ENCODE peak calls at places on chromosomes 11 and 22, in six cellular contexts. One of them, this sample, is unnamed.
A peak's percentile ranks its signal among the peaks of the same experiment; 100 is the strongest.

GRCh38 chr11:19642185-19642591 is 70.4 kb upstream of the NAV2 start:
- DNase-seq in HepG2: no peak
- DNase-seq in endothelial cell of umbilical vein: no peak
- DNase-seq in GM12878: no peak
- DNase-seq in K562: no peak
- DNase-seq in A549: no peak
- DNase-seq in this sample: peak; percentile 17

GRCh38 chr11:133078591-133079179 is 453.6 kb downstream of the OPCML start:
- DNase-seq in A549: peak; percentile 10
- DNase-seq in endothelial cell of umbilical vein: peak; percentile 27
- DNase-seq in HepG2: peak; percentile 5
- DNase-seq in K562: peak; percentile 49
- DNase-seq in GM12878: no peak
- DNase-seq in this sample: peak; percentile 70

GRCh38 chr22:27734066-27734465 is 67.5 kb downstream of the MN1 start:
- DNase-seq in HepG2: no peak
- DNase-seq in A549: no peak
- DNase-seq in GM12878: no peak
- DNase-seq in endothelial cell of umbilical vein: no peak
- DNase-seq in K562: no peak
- DNase-seq in this sample: no peak

GRCh38 chr22:17303840-17304779 is 65.2 kb upstream of the CECR2 start:
- DNase-seq in GM12878: peak; percentile 77
- DNase-seq in endothelial cell of umbilical vein: no peak
- DNase-seq in K562: no peak
- DNase-seq in HepG2: no peak
- DNase-seq in A549: no peak
- DNase-seq in this sample: peak; percentile 17

GRCh38 chr11:80958414-80958813 is 1517.6 kb upstream of the TENM4 start:
- DNase-seq in A549: no peak
- DNase-seq in K562: no peak
- DNase-seq in endothelial cell of umbilical vein: no peak
- DNase-seq in HepG2: no peak
- DNase-seq in GM12878: no peak
- DNase-seq in this sample: peak; percentile 6

GRCh38 chr11:19419021-19419750 is 178.4 kb upstream of the E2F8 start:
- DNase-seq in K562: no peak
- DNase-seq in A549: no peak
- DNase-seq in endothelial cell of umbilical vein: no peak
- DNase-seq in HepG2: no peak
- DNase-seq in GM12878: no peak
- DNase-seq in this sample: no peak

GRCh38 chr11:126948563-126948962 is 52.0 kb downstream of the KIRREL3 start:
- DNase-seq in GM12878: no peak
- DNase-seq in K562: no peak
- DNase-seq in A549: no peak
- DNase-seq in HepG2: no peak
- DNase-seq in endothelial cell of umbilical vein: no peak
- DNase-seq in this sample: no peak

GRCh38 chr11:46294365-46295309 is 17.2 kb downstream of the CREB3L1 start:
- DNase-seq in K562: peak; percentile 69
- DNase-seq in GM12878: no peak
- DNase-seq in A549: no peak
- DNase-seq in endothelial cell of umbilical vein: no peak
- DNase-seq in HepG2: no peak
- DNase-seq in this sample: no peak

GRCh38 chr11:20162340-20162739 is 2.1 kb upstream of the DBX1 start:
- DNase-seq in K562: no peak
- DNase-seq in endothelial cell of umbilical vein: no peak
- DNase-seq in A549: no peak
- DNase-seq in HepG2: no peak
- DNase-seq in GM12878: no peak
- DNase-seq in this sample: no peak

GRCh38 chr11:60900673-60901404 is 5.5 kb downstream of the PRPF19 start:
- DNase-seq in A549: no peak
- DNase-seq in HepG2: no peak
- DNase-seq in GM12878: no peak
- DNase-seq in K562: no peak
- DNase-seq in endothelial cell of umbilical vein: no peak
- DNase-seq in this sample: no peak

GRCh38 chr22:37213941-37214340 is 1.7 kb upstream of the SSTR3 start:
- DNase-seq in GM12878: no peak
- DNase-seq in HepG2: no peak
- DNase-seq in A549: no peak
- DNase-seq in endothelial cell of umbilical vein: no peak
- DNase-seq in K562: no peak
- DNase-seq in this sample: no peak

GRCh38 chr11:85627332-85627997 is at the start of gene DLG2:
- DNase-seq in HepG2: no peak
- DNase-seq in GM12878: no peak
- DNase-seq in endothelial cell of umbilical vein: peak; percentile 55
- DNase-seq in K562: no peak
- DNase-seq in A549: no peak
- DNase-seq in this sample: peak; percentile 52

GRCh38 chr11:12963789-12964536 is 45.2 kb upstream of the RASSF10 start:
- DNase-seq in K562: peak; percentile 89
- DNase-seq in A549: peak; percentile 91
- DNase-seq in GM12878: peak; percentile 7
- DNase-seq in HepG2: peak; percentile 60
- DNase-seq in endothelial cell of umbilical vein: peak; percentile 58
- DNase-seq in this sample: peak; percentile 55

GRCh38 chr11:9568161-9568853 is 5.2 kb upstream of the WEE1 start:
- DNase-seq in HepG2: no peak
- DNase-seq in A549: no peak
- DNase-seq in endothelial cell of umbilical vein: no peak
- DNase-seq in K562: no peak
- DNase-seq in GM12878: no peak
- DNase-seq in this sample: no peak

GRCh38 chr11:58739725-58740430 is 8.1 kb upstream of the GLYAT start:
- DNase-seq in HepG2: no peak
- DNase-seq in A549: no peak
- DNase-seq in endothelial cell of umbilical vein: no peak
- DNase-seq in K562: peak; percentile 24
- DNase-seq in GM12878: no peak
- DNase-seq in this sample: no peak

GRCh38 chr22:31089101-31090100 is 8.3 kb downstream of the SMTN start:
- DNase-seq in K562: peak; percentile 61
- DNase-seq in HepG2: no peak
- DNase-seq in GM12878: no peak
- DNase-seq in endothelial cell of umbilical vein: peak; percentile 34
- DNase-seq in A549: no peak
- DNase-seq in this sample: peak; percentile 53

GRCh38 chr11:70398834-70399680 is 728 bp downstream of the CTTN start:
- DNase-seq in A549: no peak
- DNase-seq in HepG2: no peak
- DNase-seq in K562: peak; percentile 56
- DNase-seq in GM12878: no peak
- DNase-seq in endothelial cell of umbilical vein: no peak
- DNase-seq in this sample: peak; percentile 84

GRCh38 chr11:9260182-9261146 is 4.7 kb downstream of the DENND5A start:
- DNase-seq in GM12878: no peak
- DNase-seq in A549: no peak
- DNase-seq in HepG2: no peak
- DNase-seq in endothelial cell of umbilical vein: no peak
- DNase-seq in K562: no peak
- DNase-seq in this sample: no peak

GRCh38 chr11:128694618-128695481 is 978 bp downstream of the FLI1 start:
- DNase-seq in A549: no peak
- DNase-seq in endothelial cell of umbilical vein: no peak
- DNase-seq in K562: no peak
- DNase-seq in GM12878: no peak
- DNase-seq in HepG2: no peak
- DNase-seq in this sample: peak; percentile 65

GRCh38 chr22:32058656-32059280 is 15.7 kb downstream of the SLC5A1 start:
- DNase-seq in endothelial cell of umbilical vein: no peak
- DNase-seq in GM12878: no peak
- DNase-seq in K562: no peak
- DNase-seq in A549: no peak
- DNase-seq in HepG2: no peak
- DNase-seq in this sample: no peak

GRCh38 chr11:20158597-20159257 is 1.5 kb downstream of the DBX1 start:
- DNase-seq in HepG2: peak; percentile 6
- DNase-seq in K562: peak; percentile 36
- DNase-seq in endothelial cell of umbilical vein: peak; percentile 60
- DNase-seq in GM12878: no peak
- DNase-seq in A549: no peak
- DNase-seq in this sample: peak; percentile 8

GRCh38 chr11:66124564-66124963 is 54.5 kb downstream of the PACS1 start:
- DNase-seq in GM12878: no peak
- DNase-seq in A549: no peak
- DNase-seq in endothelial cell of umbilical vein: no peak
- DNase-seq in K562: no peak
- DNase-seq in HepG2: no peak
- DNase-seq in this sample: no peak
- TF ChIP-seq MYC in GM12878: no peak
- TF ChIP-seq MYC in A549: no peak
- TF ChIP-seq MYC in endothelial cell of umbilical vein: no peak
- TF ChIP-seq MYC in K562: no peak
- TF ChIP-seq MYC in HepG2: no peak
- TF ChIP-seq MYC in this sample: no peak

GRCh38 chr22:20431520-20432237 is 5.9 kb downstream of the SCARF2 start:
- DNase-seq in endothelial cell of umbilical vein: no peak
- DNase-seq in A549: no peak
- DNase-seq in GM12878: no peak
- DNase-seq in K562: peak; percentile 86
- DNase-seq in HepG2: no peak
- DNase-seq in this sample: no peak

GRCh38 chr22:20429254-20430100 is 8.1 kb downstream of the SCARF2 start:
- DNase-seq in endothelial cell of umbilical vein: no peak
- DNase-seq in K562: peak; percentile 100
- DNase-seq in GM12878: no peak
- DNase-seq in A549: no peak
- DNase-seq in HepG2: no peak
- DNase-seq in this sample: peak; percentile 78

GRCh38 chr22:20430641-20431519 is 6.7 kb downstream of the SCARF2 start:
- DNase-seq in K562: peak; percentile 77
- DNase-seq in GM12878: no peak
- DNase-seq in endothelial cell of umbilical vein: peak; percentile 44
- DNase-seq in HepG2: no peak
- DNase-seq in A549: peak; percentile 73
- DNase-seq in this sample: peak; percentile 85

GRCh38 chr22:20428496-20429253 is 8.9 kb downstream of the SCARF2 start:
- DNase-seq in endothelial cell of umbilical vein: no peak
- DNase-seq in HepG2: no peak
- DNase-seq in K562: no peak
- DNase-seq in A549: no peak
- DNase-seq in GM12878: no peak
- DNase-seq in this sample: no peak

GRCh38 chr22:20430101-20430640 is 7.5 kb downstream of the SCARF2 start:
- DNase-seq in A549: no peak
- DNase-seq in K562: no peak
- DNase-seq in endothelial cell of umbilical vein: no peak
- DNase-seq in GM12878: no peak
- DNase-seq in HepG2: no peak
- DNase-seq in this sample: no peak
- H3K4me3 ChIP-seq in A549: peak overlapping the region; percentile 41
- H3K4me3 ChIP-seq in K562: no peak overlapping the region
- H3K4me3 ChIP-seq in endothelial cell of umbilical vein: no peak overlapping the region
- H3K4me3 ChIP-seq in GM12878: no peak overlapping the region
- H3K4me3 ChIP-seq in HepG2: no peak overlapping the region
- H3K4me3 ChIP-seq in this sample: no peak overlapping the region

GRCh38 chr11:90434858-90435257 is 212.0 kb upstream of the CHORDC1 start:
- DNase-seq in GM12878: no peak
- DNase-seq in HepG2: peak; percentile 35
- DNase-seq in endothelial cell of umbilical vein: peak; percentile 49
- DNase-seq in A549: no peak
- DNase-seq in K562: no peak
- DNase-seq in this sample: peak; percentile 20
- TF ChIP-seq CTCF in GM12878: no peak
- TF ChIP-seq CTCF in HepG2: peak; percentile 50
- TF ChIP-seq CTCF in endothelial cell of umbilical vein: peak; percentile 21
- TF ChIP-seq CTCF in A549: no peak
- TF ChIP-seq CTCF in K562: no peak
- TF ChIP-seq CTCF in this sample: no peak

GRCh38 chr11:75549370-75549958 is 12.6 kb upstream of the SERPINH1 start:
- DNase-seq in K562: no peak
- DNase-seq in HepG2: no peak
- DNase-seq in GM12878: no peak
- DNase-seq in A549: no peak
- DNase-seq in endothelial cell of umbilical vein: no peak
- DNase-seq in this sample: no peak

GRCh38 chr11:75543808-75544207 is 18.1 kb upstream of the GDPD5 start:
- DNase-seq in K562: peak; percentile 68
- DNase-seq in GM12878: no peak
- DNase-seq in A549: no peak
- DNase-seq in HepG2: no peak
- DNase-seq in endothelial cell of umbilical vein: no peak
- DNase-seq in this sample: no peak

GRCh38 chr11:75547177-75547576 is 14.9 kb upstream of the SERPINH1 start:
- DNase-seq in A549: no peak
- DNase-seq in GM12878: no peak
- DNase-seq in K562: peak; percentile 20
- DNase-seq in HepG2: no peak
- DNase-seq in endothelial cell of umbilical vein: no peak
- DNase-seq in this sample: no peak

GRCh38 chr11:75548571-75549272 is 13.3 kb upstream of the SERPINH1 start:
- DNase-seq in K562: no peak
- DNase-seq in A549: no peak
- DNase-seq in GM12878: no peak
- DNase-seq in HepG2: no peak
- DNase-seq in endothelial cell of umbilical vein: no peak
- DNase-seq in this sample: no peak

DNA sequence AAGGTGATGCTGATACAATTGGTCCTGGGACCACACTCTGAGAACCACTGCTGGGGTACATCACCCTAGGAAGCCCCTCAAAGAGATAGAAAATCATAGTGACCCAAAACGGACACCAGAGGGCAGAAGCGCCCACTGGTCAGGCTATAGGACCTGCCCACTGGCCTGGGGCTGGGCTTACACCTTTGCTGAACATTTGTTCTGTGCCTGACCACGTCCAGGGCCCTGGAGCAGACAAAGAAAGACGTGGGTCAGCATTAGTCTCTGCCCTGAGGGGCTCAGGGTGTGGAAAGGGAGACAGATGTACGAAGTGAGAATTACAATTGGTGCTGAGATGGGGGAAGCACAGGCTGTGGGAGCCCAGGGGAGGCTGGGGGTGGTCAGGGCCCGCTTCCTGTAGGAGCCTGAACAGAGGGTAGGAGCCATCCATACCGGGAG is 14.4 kb upstream of the SERPINH1 start:
- DNase-seq in HepG2: peak; percentile 64
- DNase-seq in GM12878: no peak
- DNase-seq in K562: peak; percentile 85
- DNase-seq in endothelial cell of umbilical vein: peak; percentile 77
- DNase-seq in A549: peak; percentile 89
- DNase-seq in this sample: peak; percentile 62
- TF ChIP-seq MYC in HepG2: no peak
- TF ChIP-seq MYC in GM12878: no peak
- TF ChIP-seq MYC in K562: no peak
- TF ChIP-seq MYC in endothelial cell of umbilical vein: no peak
- TF ChIP-seq MYC in A549: no peak
- TF ChIP-seq MYC in this sample: no peak

GRCh38 chr11:64638017-64638664 is 47.1 kb downstream of the SLC22A12 start:
- DNase-seq in GM12878: no peak
- DNase-seq in HepG2: no peak
- DNase-seq in K562: peak; percentile 71
- DNase-seq in endothelial cell of umbilical vein: no peak
- DNase-seq in A549: no peak
- DNase-seq in this sample: peak; percentile 89
- H3K4me3 ChIP-seq in GM12878: no peak overlapping the region
- H3K4me3 ChIP-seq in HepG2: no peak overlapping the region
- H3K4me3 ChIP-seq in K562: no peak overlapping the region
- H3K4me3 ChIP-seq in endothelial cell of umbilical vein: no peak overlapping the region
- H3K4me3 ChIP-seq in A549: no peak overlapping the region
- H3K4me3 ChIP-seq in this sample: peak overlapping the region; percentile 46

GRCh38 chr11:33371049-33371448 is 113.9 kb downstream of the HIPK3 start:
- DNase-seq in GM12878: no peak
- DNase-seq in A549: no peak
- DNase-seq in K562: no peak
- DNase-seq in endothelial cell of umbilical vein: no peak
- DNase-seq in HepG2: no peak
- DNase-seq in this sample: no peak
- TF ChIP-seq CTCF in GM12878: no peak
- TF ChIP-seq CTCF in A549: no peak
- TF ChIP-seq CTCF in K562: peak; percentile 20
- TF ChIP-seq CTCF in endothelial cell of umbilical vein: no peak
- TF ChIP-seq CTCF in HepG2: no peak
- TF ChIP-seq CTCF in this sample: no peak